ENCODE peak calls at places on chromosomes 5 and 9, in six cellular contexts. V is IMR-90, O is neuronal stem cell, G is H1, A is mesenchymal stem cell, X is H9. E is an unnamed sample.

GRCh38 chr9:92501671-92502393 is 19.5 kb upstream of the ASPN start:
- DNase-seq in A (peak), V (peak), G (no peak), O (no peak), X (no peak), E (peak)

GRCh38 chr5:93151896-93152295 is 429.1 kb downstream of the NR2F1-AS1 start:
- DNase-seq in O (no peak), X (no peak), G (no peak), V (no peak), A (no peak), E (no peak)

GRCh38 chr9:129720181-129720864 is 32.5 kb downstream of the PTGES start:
- DNase-seq in X (peak), O (no peak), G (no peak), V (no peak), A (no peak), E (peak)

GRCh38 chr9:121783523-121784507 is 132.4 kb downstream of the DAB2IP start:
- DNase-seq in O (peak), G (no peak), X (peak), A (no peak), V (no peak), E (peak)

GRCh38 chr5:150511641-150512367 is 3.9 kb downstream of the NDST1 start:
- DNase-seq in X (no peak), V (peak), A (peak), O (no peak), G (no peak), E (peak)

GRCh38 chr5:179504191-179504590 is 46.2 kb upstream of the RUFY1 start:
- DNase-seq in V (no peak), A (no peak), G (no peak), O (no peak), X (no peak), E (no peak)

GRCh38 chr9:37324691-37325490 is 97.6 kb upstream of the GRHPR start:
- DNase-seq in X (no peak), O (peak), A (no peak), G (no peak), V (no peak), E (no peak)

GRCh38 chr5:142235050-142235797 is 89.6 kb downstream of the SPRY4 start:
- DNase-seq in A (no peak), X (peak), V (no peak), G (peak), O (peak), E (peak)

GRCh38 chr9:2367970-2368369 is 253.6 kb upstream of the VLDLR start:
- DNase-seq in V (no peak), A (no peak), X (peak), G (no peak), O (no peak), E (peak)

GRCh38 chr5:57438162-57438561 is 44.4 kb downstream of the ACTBL2 start:
- DNase-seq in X (no peak), A (peak), G (no peak), V (peak), O (no peak), E (no peak)

GRCh38 chr5:61379677-61380076 is 47.6 kb downstream of the ZSWIM6 start:
- DNase-seq in V (no peak), A (no peak), X (no peak), G (no peak), O (no peak), E (no peak)

GRCh38 chr9:31588010-31588409 is 796.4 kb upstream of the ACO1 start:
- DNase-seq in A (no peak), X (no peak), V (no peak), G (no peak), O (no peak), E (no peak)

GRCh38 chr5:106827061-106827460 is 843.7 kb downstream of the EFNA5 start:
- DNase-seq in O (no peak), A (peak), G (no peak), V (peak), X (no peak), E (no peak)

GRCh38 chr9:130732131-130732530 is 38.6 kb downstream of the EXOSC2 start:
- DNase-seq in X (no peak), A (peak), G (no peak), V (peak), O (no peak), E (peak)

GRCh38 chr9:127862075-127863011 is 7.9 kb upstream of the ENG start:
- DNase-seq in O (no peak), G (no peak), X (no peak), A (peak), V (no peak), E (no peak)

GRCh38 chr5:113487779-113488644 is at the start of gene MCC:
- DNase-seq in V (peak), O (peak), A (peak), X (peak), G (peak), E (peak)
- H2BK120ac ChIP-seq in V (peak), O (no peak), A (peak), X (no peak), G (no peak), E (no peak)

DNA sequence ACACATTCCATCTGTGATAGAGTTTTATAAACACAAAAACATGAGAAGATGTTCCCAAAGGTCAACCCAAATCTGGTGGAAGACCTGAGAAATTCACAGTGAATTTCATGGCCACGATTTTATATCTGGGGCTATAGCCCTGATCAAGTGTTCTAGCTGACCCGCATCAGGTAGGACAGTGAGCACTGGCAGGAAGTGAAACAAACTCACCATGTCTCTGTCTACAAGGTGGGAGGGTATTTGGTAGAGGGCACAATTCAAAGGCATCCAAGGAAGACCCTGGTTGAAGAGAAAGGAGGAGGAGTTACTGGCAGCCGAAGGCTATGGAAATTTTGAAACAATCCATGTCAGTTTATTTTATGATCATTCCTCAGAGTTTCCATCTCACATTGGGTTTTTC is 611.8 kb upstream of the CLINT1 start:
- DNase-seq in O (no peak), G (no peak), A (no peak), X (no peak), V (no peak), E (no peak)
- H2BK15ac ChIP-seq in O (no peak), G (no peak), A (no peak), X (no peak), V (no peak), E (no peak)

GRCh38 chr5:176415240-176416122 is 858 bp downstream of the CLTB start:
- DNase-seq in A (peak), O (no peak), G (no peak), X (no peak), V (peak), E (peak)
- H2BK120ac ChIP-seq in A (peak), O (no peak), G (no peak), X (no peak), V (peak), E (no peak)

GRCh38 chr5:52989025-52989780 is at the start of gene ITGA2:
- DNase-seq in X (peak), O (peak), A (peak), G (no peak), V (peak), E (peak)
- H2BK15ac ChIP-seq in X (no peak), O (peak), A (peak), G (peak), V (peak), E (no peak)

GRCh38 chr5:164481270-164481669 is 975.9 kb downstream of the MAT2B start:
- DNase-seq in X (no peak), O (no peak), A (no peak), G (no peak), V (no peak), E (no peak)
- H2BK120ac ChIP-seq in X (no peak), O (no peak), A (no peak), G (no peak), V (no peak), E (no peak)

DNA sequence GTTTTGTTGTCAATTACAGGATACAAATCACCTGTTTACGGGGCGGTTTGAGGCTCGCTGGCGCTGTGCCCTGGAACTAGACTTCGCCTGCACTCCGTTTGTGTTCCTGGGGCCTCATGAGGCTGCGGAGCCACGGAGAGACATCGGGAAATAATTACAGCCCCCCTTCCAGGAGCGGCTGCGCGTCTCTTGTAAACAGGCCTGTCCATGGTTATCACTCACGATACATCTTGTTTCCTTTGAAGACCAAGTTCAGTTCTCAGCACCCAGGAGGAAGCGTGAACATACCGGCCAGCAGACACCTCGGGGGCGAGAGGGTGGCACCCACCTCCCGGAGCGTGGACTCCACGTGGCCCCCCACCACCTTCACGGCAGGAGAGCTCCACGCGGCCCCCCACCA is 297.1 kb upstream of the IRX4 start:
- DNase-seq in O (no peak), G (no peak), X (peak), V (no peak), A (no peak), E (no peak)
- H2BK15ac ChIP-seq in O (no peak), G (no peak), X (no peak), V (no peak), A (no peak), E (no peak)